ENCODE peak calls at places on chromosomes 1 and 21, in eight cellular contexts. One of them, this sample, is unnamed.

GRCh38 chr1:182913401-182913800 is 39.6 kb downstream of the SHCBP1L start:
- DNase-seq in breast epithelium: no peak
- DNase-seq in cardiac muscle cell: no peak
- DNase-seq in stimulated activated CD8-positive, alpha-beta memory T cell treated with anti-CD3 and anti-CD28 coated beads, Interleukin-7, amount 100 ng/mL, for 24 hours: no peak
- DNase-seq in B cell: no peak
- DNase-seq in stimulated activated effector memory CD8-positive, alpha-beta T cell treated with anti-CD3 and anti-CD28 coated beads, Interleukin-12 subunit alpha, Interleukin-12 subunit beta, amount 100 ng/mL, for 72 hours: no peak
- DNase-seq in M059J: no peak
- DNase-seq in LoVo: no peak
- DNase-seq in this sample: no peak

GRCh38 chr1:7589774-7590425 is 181.2 kb upstream of the VAMP3 start:
- DNase-seq in stimulated activated CD8-positive, alpha-beta memory T cell treated with anti-CD3 and anti-CD28 coated beads, Interleukin-7, amount 100 ng/mL, for 24 hours: no peak
- DNase-seq in LoVo: no peak
- DNase-seq in B cell: no peak
- DNase-seq in stimulated activated effector memory CD8-positive, alpha-beta T cell treated with anti-CD3 and anti-CD28 coated beads, Interleukin-12 subunit alpha, Interleukin-12 subunit beta, amount 100 ng/mL, for 72 hours: no peak
- DNase-seq in breast epithelium: peak
- DNase-seq in cardiac muscle cell: peak
- DNase-seq in M059J: no peak
- DNase-seq in this sample: no peak

GRCh38 chr1:72282690-72283203 is 408 bp upstream of the NEGR1 start:
- DNase-seq in cardiac muscle cell: peak
- DNase-seq in stimulated activated effector memory CD8-positive, alpha-beta T cell treated with anti-CD3 and anti-CD28 coated beads, Interleukin-12 subunit alpha, Interleukin-12 subunit beta, amount 100 ng/mL, for 72 hours: no peak
- DNase-seq in LoVo: peak
- DNase-seq in B cell: peak
- DNase-seq in M059J: peak
- DNase-seq in breast epithelium: peak
- DNase-seq in stimulated activated CD8-positive, alpha-beta memory T cell treated with anti-CD3 and anti-CD28 coated beads, Interleukin-7, amount 100 ng/mL, for 24 hours: no peak
- DNase-seq in this sample: peak

GRCh38 chr21:36134820-36135390 is at the start of gene CBR3:
- DNase-seq in M059J: peak
- DNase-seq in stimulated activated effector memory CD8-positive, alpha-beta T cell treated with anti-CD3 and anti-CD28 coated beads, Interleukin-12 subunit alpha, Interleukin-12 subunit beta, amount 100 ng/mL, for 72 hours: peak
- DNase-seq in cardiac muscle cell: no peak
- DNase-seq in LoVo: peak
- DNase-seq in B cell: peak
- DNase-seq in breast epithelium: no peak
- DNase-seq in stimulated activated CD8-positive, alpha-beta memory T cell treated with anti-CD3 and anti-CD28 coated beads, Interleukin-7, amount 100 ng/mL, for 24 hours: no peak
- DNase-seq in this sample: no peak

GRCh38 chr1:241627453-241628329 is 12.5 kb downstream of the CHML start:
- DNase-seq in cardiac muscle cell: peak
- DNase-seq in B cell: peak
- DNase-seq in breast epithelium: no peak
- DNase-seq in stimulated activated effector memory CD8-positive, alpha-beta T cell treated with anti-CD3 and anti-CD28 coated beads, Interleukin-12 subunit alpha, Interleukin-12 subunit beta, amount 100 ng/mL, for 72 hours: no peak
- DNase-seq in M059J: peak
- DNase-seq in LoVo: peak
- DNase-seq in stimulated activated CD8-positive, alpha-beta memory T cell treated with anti-CD3 and anti-CD28 coated beads, Interleukin-7, amount 100 ng/mL, for 24 hours: no peak
- DNase-seq in this sample: no peak

GRCh38 chr1:221039616-221040015 is 160.4 kb downstream of the HLX start:
- DNase-seq in cardiac muscle cell: no peak
- DNase-seq in stimulated activated effector memory CD8-positive, alpha-beta T cell treated with anti-CD3 and anti-CD28 coated beads, Interleukin-12 subunit alpha, Interleukin-12 subunit beta, amount 100 ng/mL, for 72 hours: no peak
- DNase-seq in LoVo: no peak
- DNase-seq in B cell: no peak
- DNase-seq in breast epithelium: no peak
- DNase-seq in M059J: peak
- DNase-seq in stimulated activated CD8-positive, alpha-beta memory T cell treated with anti-CD3 and anti-CD28 coated beads, Interleukin-7, amount 100 ng/mL, for 24 hours: no peak
- DNase-seq in this sample: no peak

GRCh38 chr1:17363351-17363750 is 8.6 kb upstream of the PADI6 start:
- DNase-seq in stimulated activated effector memory CD8-positive, alpha-beta T cell treated with anti-CD3 and anti-CD28 coated beads, Interleukin-12 subunit alpha, Interleukin-12 subunit beta, amount 100 ng/mL, for 72 hours: no peak
- DNase-seq in B cell: no peak
- DNase-seq in stimulated activated CD8-positive, alpha-beta memory T cell treated with anti-CD3 and anti-CD28 coated beads, Interleukin-7, amount 100 ng/mL, for 24 hours: no peak
- DNase-seq in cardiac muscle cell: no peak
- DNase-seq in M059J: no peak
- DNase-seq in LoVo: no peak
- DNase-seq in breast epithelium: no peak
- DNase-seq in this sample: no peak

GRCh38 chr1:58331156-58331555 is 215.4 kb downstream of the OMA1 start:
- DNase-seq in stimulated activated CD8-positive, alpha-beta memory T cell treated with anti-CD3 and anti-CD28 coated beads, Interleukin-7, amount 100 ng/mL, for 24 hours: no peak
- DNase-seq in stimulated activated effector memory CD8-positive, alpha-beta T cell treated with anti-CD3 and anti-CD28 coated beads, Interleukin-12 subunit alpha, Interleukin-12 subunit beta, amount 100 ng/mL, for 72 hours: no peak
- DNase-seq in LoVo: no peak
- DNase-seq in cardiac muscle cell: no peak
- DNase-seq in M059J: peak
- DNase-seq in B cell: no peak
- DNase-seq in breast epithelium: no peak
- DNase-seq in this sample: no peak

GRCh38 chr1:37989381-37989930 is 366 bp downstream of the SF3A3 start:
- DNase-seq in M059J: peak
- DNase-seq in breast epithelium: no peak
- DNase-seq in stimulated activated CD8-positive, alpha-beta memory T cell treated with anti-CD3 and anti-CD28 coated beads, Interleukin-7, amount 100 ng/mL, for 24 hours: no peak
- DNase-seq in LoVo: peak
- DNase-seq in cardiac muscle cell: peak
- DNase-seq in stimulated activated effector memory CD8-positive, alpha-beta T cell treated with anti-CD3 and anti-CD28 coated beads, Interleukin-12 subunit alpha, Interleukin-12 subunit beta, amount 100 ng/mL, for 72 hours: no peak
- DNase-seq in B cell: peak
- DNase-seq in this sample: no peak

GRCh38 chr1:213989071-213989739 is 1.4 kb downstream of the PROX1 start:
- DNase-seq in LoVo: no peak
- DNase-seq in stimulated activated effector memory CD8-positive, alpha-beta T cell treated with anti-CD3 and anti-CD28 coated beads, Interleukin-12 subunit alpha, Interleukin-12 subunit beta, amount 100 ng/mL, for 72 hours: no peak
- DNase-seq in stimulated activated CD8-positive, alpha-beta memory T cell treated with anti-CD3 and anti-CD28 coated beads, Interleukin-7, amount 100 ng/mL, for 24 hours: no peak
- DNase-seq in cardiac muscle cell: peak
- DNase-seq in B cell: no peak
- DNase-seq in M059J: peak
- DNase-seq in breast epithelium: no peak
- DNase-seq in this sample: peak

GRCh38 chr1:33099290-33100118 is 18.6 kb downstream of the AZIN2 start:
- DNase-seq in LoVo: peak
- DNase-seq in B cell: no peak
- DNase-seq in stimulated activated effector memory CD8-positive, alpha-beta T cell treated with anti-CD3 and anti-CD28 coated beads, Interleukin-12 subunit alpha, Interleukin-12 subunit beta, amount 100 ng/mL, for 72 hours: peak
- DNase-seq in M059J: peak
- DNase-seq in cardiac muscle cell: peak
- DNase-seq in breast epithelium: peak
- DNase-seq in stimulated activated CD8-positive, alpha-beta memory T cell treated with anti-CD3 and anti-CD28 coated beads, Interleukin-7, amount 100 ng/mL, for 24 hours: peak
- DNase-seq in this sample: no peak

GRCh38 chr1:166884971-166885370 is 8.9 kb upstream of the TADA1 start:
- DNase-seq in LoVo: no peak
- DNase-seq in breast epithelium: no peak
- DNase-seq in stimulated activated CD8-positive, alpha-beta memory T cell treated with anti-CD3 and anti-CD28 coated beads, Interleukin-7, amount 100 ng/mL, for 24 hours: no peak
- DNase-seq in B cell: no peak
- DNase-seq in stimulated activated effector memory CD8-positive, alpha-beta T cell treated with anti-CD3 and anti-CD28 coated beads, Interleukin-12 subunit alpha, Interleukin-12 subunit beta, amount 100 ng/mL, for 72 hours: no peak
- DNase-seq in M059J: no peak
- DNase-seq in cardiac muscle cell: no peak
- DNase-seq in this sample: no peak

This sample was measured in H1.